ENCODE peak calls at places on chromosomes 6 and 20, in four cellular contexts. W is WTC11, P is GM12878, T is HepG2. D is an unnamed sample.

GRCh38 chr6:168208436-168208835 is 111.1 kb downstream of the DACT2 start:
- DNase-seq in W (no peak), P (no peak), T (no peak), D (no peak)

GRCh38 chr20:46128310-46129151 is 10.4 kb downstream of the CD40 start:
- DNase-seq in W (peak), P (no peak), T (peak), D (peak)

GRCh38 chr6:84774174-84775158 is 10.1 kb upstream of the TBX18 start:
- DNase-seq in W (peak), P (no peak), T (no peak), D (peak)

GRCh38 chr6:26421259-26422144 is 18.8 kb upstream of the BTN3A3 start:
- DNase-seq in W (peak), P (peak), T (peak), D (peak)

GRCh38 chr6:13877116-13877515 is 47.6 kb upstream of the RNF182 start:
- DNase-seq in W (no peak), P (no peak), T (no peak), D (no peak)

GRCh38 chr6:106975699-106976032 is 1.1 kb upstream of the CD24 start:
- DNase-seq in W (no peak), P (no peak), T (no peak), D (no peak)

GRCh38 chr6:2403546-2403945 is 158.1 kb upstream of the GMDS start:
- DNase-seq in W (no peak), P (no peak), T (no peak), D (no peak)

GRCh38 chr6:84150680-84151079 is 76.8 kb downstream of the CEP162 start:
- DNase-seq in W (no peak), P (no peak), T (no peak), D (no peak)

GRCh38 chr6:36820700-36821580 is 18.3 kb downstream of the CPNE5 start:
- DNase-seq in W (peak), P (no peak), T (no peak), D (peak)

GRCh38 chr20:32764000-32764960 is 2.1 kb downstream of the DNMT3B start:
- DNase-seq in W (peak), P (no peak), T (no peak), D (peak)

GRCh38 chr6:127266892-127267741 is 453 bp downstream of the RNF146 start:
- DNase-seq in W (peak), P (no peak), T (no peak), D (peak)

GRCh38 chr6:143696327-143697000 is 18.7 kb downstream of the PHACTR2 start:
- DNase-seq in W (no peak), P (no peak), T (peak), D (no peak)
- TF ChIP-seq TCF7 in W (no peak), P (no peak), T (no peak), D (no peak)

DNA sequence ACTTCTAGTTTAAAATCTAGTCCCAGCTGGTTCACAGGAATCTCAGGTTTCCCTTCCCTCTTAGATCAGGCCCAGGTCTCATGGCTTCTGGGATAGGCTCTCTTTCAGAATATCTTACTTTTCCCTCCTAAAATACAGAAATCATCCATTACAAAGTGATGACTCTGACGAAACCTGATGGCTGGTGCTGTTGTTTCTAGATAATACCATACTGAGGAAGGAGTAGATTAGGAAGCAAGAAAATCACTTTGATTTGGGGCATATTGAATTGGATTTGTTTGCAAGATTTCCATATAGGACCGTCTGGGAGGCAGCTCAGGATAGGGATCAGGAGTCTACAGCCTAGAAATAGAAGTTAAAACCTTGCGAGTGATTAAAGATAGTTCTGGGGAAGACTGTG is 3.6 kb downstream of the ZKSCAN3 start:
- DNase-seq in W (no peak), P (no peak), T (no peak), D (no peak)
- TF ChIP-seq TCF7 in W (no peak), P (no peak), T (no peak), D (no peak)

GRCh38 chr20:667351-668034 is 8.1 kb downstream of the SCRT2 start:
- DNase-seq in W (peak), P (no peak), T (peak), D (peak)
- TF ChIP-seq TCF7 in W (no peak), P (no peak), T (no peak), D (no peak)

DNA sequence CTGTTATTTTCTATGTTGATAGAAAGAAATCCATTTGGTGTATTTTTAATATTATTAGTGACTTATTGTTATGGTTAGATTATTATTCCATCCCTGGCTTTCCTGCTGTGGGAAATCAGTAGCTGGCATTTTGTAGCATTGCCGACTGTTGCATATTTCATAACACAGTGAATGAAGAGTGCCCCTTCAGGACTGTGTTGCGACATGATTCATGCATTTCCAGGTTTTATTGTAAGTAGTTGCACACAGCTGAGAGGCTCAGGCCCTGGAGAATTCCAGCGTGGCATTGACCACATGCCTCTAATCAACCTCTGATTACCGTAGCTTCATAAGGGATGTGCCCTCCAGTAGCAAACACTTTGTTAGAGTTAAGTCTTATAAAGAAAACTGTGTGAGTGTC is 263.9 kb downstream of the FARS2 start:
- DNase-seq in W (no peak), P (no peak), T (no peak), D (no peak)
- TF ChIP-seq TCF7 in W (no peak), P (no peak), T (no peak), D (no peak)

DNA sequence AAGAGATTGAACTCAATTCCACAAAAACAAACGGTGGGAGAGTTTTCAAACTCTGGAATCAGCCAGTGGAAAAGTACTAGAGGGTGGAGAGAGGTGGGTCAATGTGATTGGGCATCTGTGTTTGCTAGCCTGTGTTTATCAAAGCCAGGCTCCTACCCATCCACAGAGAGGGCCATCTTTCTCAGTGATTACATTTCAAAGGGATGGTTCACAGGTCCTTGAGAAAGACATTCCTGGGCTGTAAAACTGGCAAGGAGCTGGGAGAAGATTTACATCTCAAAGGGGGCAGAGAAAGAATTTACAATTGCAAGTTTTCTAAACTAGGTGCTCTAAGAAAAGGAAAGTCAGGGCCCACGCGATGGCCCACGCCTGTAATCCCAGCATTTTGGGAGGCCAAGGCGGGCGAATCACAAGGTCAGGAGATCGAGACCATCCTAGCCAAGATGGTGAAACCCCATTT is 146.8 kb upstream of the UST start:
- DNase-seq in W (peak), P (no peak), T (peak), D (no peak)
- TF ChIP-seq TCF7 in W (no peak), P (no peak), T (no peak), D (no peak)

D was measured in K562.